ENCODE peak calls at places on chromosomes 4 and X, in seven cellular contexts. One of them, this sample, is unnamed. For H3K4me1, the result is how much of the 10 kb centered on the place peaks cover.

GRCh38 chrX:17192111-17192510 is 182.9 kb upstream of the NHS start:
- DNase-seq in astrocyte: peak
- DNase-seq in H9: no peak
- DNase-seq in endothelial cell of umbilical vein: no peak
- DNase-seq in heart right ventricle: no peak
- DNase-seq in stomach: no peak
- DNase-seq in CD8-positive, alpha-beta T cell: no peak
- DNase-seq in this sample: no peak

GRCh38 chr4:12674184-12674583 is 810.0 kb downstream of the RAB28 start:
- DNase-seq in astrocyte: no peak
- DNase-seq in H9: no peak
- DNase-seq in endothelial cell of umbilical vein: no peak
- DNase-seq in heart right ventricle: no peak
- DNase-seq in stomach: no peak
- DNase-seq in CD8-positive, alpha-beta T cell: no peak
- DNase-seq in this sample: no peak

GRCh38 chr4:140296335-140296753 is 77.1 kb upstream of the SCOC start:
- DNase-seq in astrocyte: peak
- DNase-seq in H9: no peak
- DNase-seq in endothelial cell of umbilical vein: peak
- DNase-seq in heart right ventricle: peak
- DNase-seq in stomach: peak
- DNase-seq in CD8-positive, alpha-beta T cell: no peak
- DNase-seq in this sample: no peak

GRCh38 chrX:41002021-41002420 is 83.2 kb upstream of the USP9X start:
- DNase-seq in astrocyte: no peak
- DNase-seq in H9: no peak
- DNase-seq in endothelial cell of umbilical vein: no peak
- DNase-seq in heart right ventricle: no peak
- DNase-seq in stomach: no peak
- DNase-seq in CD8-positive, alpha-beta T cell: no peak
- DNase-seq in this sample: no peak

GRCh38 chr4:148454835-148455234 is 12.6 kb upstream of the NR3C2 start:
- DNase-seq in astrocyte: no peak
- DNase-seq in H9: no peak
- DNase-seq in endothelial cell of umbilical vein: no peak
- DNase-seq in heart right ventricle: no peak
- DNase-seq in stomach: no peak
- DNase-seq in CD8-positive, alpha-beta T cell: no peak
- DNase-seq in this sample: no peak

GRCh38 chrX:101430457-101431078 is 22.5 kb downstream of the HNRNPH2 start:
- DNase-seq in astrocyte: peak
- DNase-seq in H9: no peak
- DNase-seq in endothelial cell of umbilical vein: no peak
- DNase-seq in heart right ventricle: no peak
- DNase-seq in stomach: no peak
- DNase-seq in CD8-positive, alpha-beta T cell: no peak
- DNase-seq in this sample: no peak

GRCh38 chr4:133157460-133158160 is 8.5 kb downstream of the PCDH10 start:
- DNase-seq in astrocyte: no peak
- DNase-seq in H9: no peak
- DNase-seq in endothelial cell of umbilical vein: peak
- DNase-seq in heart right ventricle: no peak
- DNase-seq in stomach: no peak
- DNase-seq in CD8-positive, alpha-beta T cell: no peak
- DNase-seq in this sample: no peak

GRCh38 chrX:44843753-44844152 is at the start of gene DUSP21:
- DNase-seq in astrocyte: no peak
- DNase-seq in H9: no peak
- DNase-seq in endothelial cell of umbilical vein: no peak
- DNase-seq in heart right ventricle: no peak
- DNase-seq in stomach: no peak
- DNase-seq in CD8-positive, alpha-beta T cell: no peak
- DNase-seq in this sample: no peak

GRCh38 chr4:73945674-73946449 is 36.0 kb downstream of the PF4 start:
- DNase-seq in astrocyte: no peak
- DNase-seq in H9: no peak
- DNase-seq in endothelial cell of umbilical vein: no peak
- DNase-seq in heart right ventricle: no peak
- DNase-seq in stomach: no peak
- DNase-seq in CD8-positive, alpha-beta T cell: no peak
- DNase-seq in this sample: no peak

GRCh38 chrX:149060921-149061320 is 444.2 kb downstream of the IDS start:
- DNase-seq in astrocyte: peak
- DNase-seq in H9: no peak
- DNase-seq in endothelial cell of umbilical vein: no peak
- DNase-seq in heart right ventricle: no peak
- DNase-seq in stomach: no peak
- DNase-seq in CD8-positive, alpha-beta T cell: no peak
- DNase-seq in this sample: no peak

GRCh38 chr4:113847710-113848109 is 86.2 kb upstream of the CAMK2D start:
- DNase-seq in astrocyte: no peak
- DNase-seq in H9: no peak
- DNase-seq in endothelial cell of umbilical vein: no peak
- DNase-seq in heart right ventricle: no peak
- DNase-seq in stomach: no peak
- DNase-seq in CD8-positive, alpha-beta T cell: no peak
- DNase-seq in this sample: no peak

GRCh38 chr4:35106091-35106734 is 1138.1 kb downstream of the ARAP2 start:
- DNase-seq in astrocyte: no peak
- DNase-seq in H9: no peak
- DNase-seq in endothelial cell of umbilical vein: no peak
- DNase-seq in heart right ventricle: no peak
- DNase-seq in stomach: no peak
- DNase-seq in CD8-positive, alpha-beta T cell: no peak
- DNase-seq in this sample: no peak

GRCh38 chrX:96566856-96567255 is 117.8 kb upstream of the DIAPH2 start:
- DNase-seq in astrocyte: no peak
- DNase-seq in H9: no peak
- DNase-seq in endothelial cell of umbilical vein: no peak
- DNase-seq in heart right ventricle: no peak
- DNase-seq in stomach: no peak
- DNase-seq in CD8-positive, alpha-beta T cell: no peak
- DNase-seq in this sample: no peak
- H3K4me1 ChIP-seq in astrocyte: under half
- H3K4me1 ChIP-seq in H9: under half
- H3K4me1 ChIP-seq in endothelial cell of umbilical vein: under half
- H3K4me1 ChIP-seq in heart right ventricle: under half
- H3K4me1 ChIP-seq in stomach: under half
- H3K4me1 ChIP-seq in CD8-positive, alpha-beta T cell: under half
- H3K4me1 ChIP-seq in this sample: under half

GRCh38 chrX:318739-319578 is at the start of gene GTPBP6:
- DNase-seq in astrocyte: peak
- DNase-seq in H9: peak
- DNase-seq in endothelial cell of umbilical vein: peak
- DNase-seq in heart right ventricle: peak
- DNase-seq in stomach: peak
- DNase-seq in CD8-positive, alpha-beta T cell: peak
- DNase-seq in this sample: peak

GRCh38 chrX:327660-328126 is 9.1 kb upstream of the GTPBP6 start:
- DNase-seq in astrocyte: no peak
- DNase-seq in H9: no peak
- DNase-seq in endothelial cell of umbilical vein: no peak
- DNase-seq in heart right ventricle: no peak
- DNase-seq in stomach: no peak
- DNase-seq in CD8-positive, alpha-beta T cell: peak
- DNase-seq in this sample: peak

GRCh38 chrX:319579-320125 is 1.1 kb upstream of the GTPBP6 start:
- DNase-seq in astrocyte: no peak
- DNase-seq in H9: no peak
- DNase-seq in endothelial cell of umbilical vein: no peak
- DNase-seq in heart right ventricle: no peak
- DNase-seq in stomach: no peak
- DNase-seq in CD8-positive, alpha-beta T cell: no peak
- DNase-seq in this sample: peak

GRCh38 chrX:320126-320783 is 1.7 kb upstream of the GTPBP6 start:
- DNase-seq in astrocyte: no peak
- DNase-seq in H9: no peak
- DNase-seq in endothelial cell of umbilical vein: peak
- DNase-seq in heart right ventricle: no peak
- DNase-seq in stomach: no peak
- DNase-seq in CD8-positive, alpha-beta T cell: no peak
- DNase-seq in this sample: peak

GRCh38 chrX:323721-324628 is 5.4 kb upstream of the GTPBP6 start:
- DNase-seq in astrocyte: peak
- DNase-seq in H9: peak
- DNase-seq in endothelial cell of umbilical vein: no peak
- DNase-seq in heart right ventricle: no peak
- DNase-seq in stomach: peak
- DNase-seq in CD8-positive, alpha-beta T cell: no peak
- DNase-seq in this sample: peak
- TF ChIP-seq CTCF in astrocyte: no peak
- TF ChIP-seq CTCF in H9: peak
- TF ChIP-seq CTCF in endothelial cell of umbilical vein: no peak
- TF ChIP-seq CTCF in heart right ventricle: no peak
- TF ChIP-seq CTCF in stomach: no peak
- TF ChIP-seq CTCF in CD8-positive, alpha-beta T cell: no peak
- TF ChIP-seq CTCF in this sample: no peak

GRCh38 chr4:174930895-174931294 is 12.7 kb downstream of the ADAM29 start:
- DNase-seq in astrocyte: no peak
- DNase-seq in H9: no peak
- DNase-seq in endothelial cell of umbilical vein: no peak
- DNase-seq in heart right ventricle: no peak
- DNase-seq in stomach: no peak
- DNase-seq in CD8-positive, alpha-beta T cell: no peak
- DNase-seq in this sample: no peak
- H3K4me1 ChIP-seq in astrocyte: under half
- H3K4me1 ChIP-seq in H9: under half
- H3K4me1 ChIP-seq in endothelial cell of umbilical vein: under half
- H3K4me1 ChIP-seq in heart right ventricle: under half
- H3K4me1 ChIP-seq in stomach: under half
- H3K4me1 ChIP-seq in CD8-positive, alpha-beta T cell: under half
- H3K4me1 ChIP-seq in this sample: under half

DNA sequence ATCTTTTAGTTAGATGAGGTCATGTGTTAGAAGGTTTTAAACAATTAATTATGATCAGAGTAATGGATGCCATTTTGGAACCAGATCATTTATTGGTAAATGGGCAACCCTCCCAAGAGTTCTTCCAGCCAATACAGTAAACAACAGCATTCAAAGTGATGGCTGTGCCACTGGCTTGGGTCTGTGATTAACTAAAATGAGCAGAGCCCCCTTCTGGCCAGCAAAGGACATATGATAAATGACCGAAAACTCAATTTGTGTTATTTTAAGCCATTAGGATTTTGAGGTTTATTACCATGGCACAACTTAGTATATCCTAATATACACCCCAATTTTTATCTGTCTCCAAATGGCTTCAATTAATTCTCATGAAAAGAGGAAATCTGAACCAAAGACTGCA is 90.8 kb upstream of the NPFFR2 start:
- DNase-seq in astrocyte: peak
- DNase-seq in H9: peak
- DNase-seq in endothelial cell of umbilical vein: peak
- DNase-seq in heart right ventricle: no peak
- DNase-seq in stomach: peak
- DNase-seq in CD8-positive, alpha-beta T cell: no peak
- DNase-seq in this sample: no peak
- TF ChIP-seq CTCF in astrocyte: peak
- TF ChIP-seq CTCF in H9: peak
- TF ChIP-seq CTCF in endothelial cell of umbilical vein: peak
- TF ChIP-seq CTCF in heart right ventricle: no peak
- TF ChIP-seq CTCF in stomach: no peak
- TF ChIP-seq CTCF in CD8-positive, alpha-beta T cell: no peak
- TF ChIP-seq CTCF in this sample: peak

GRCh38 chr4:1040344-1041146 is 29.1 kb downstream of the FGFRL1 start:
- DNase-seq in astrocyte: no peak
- DNase-seq in H9: no peak
- DNase-seq in endothelial cell of umbilical vein: no peak
- DNase-seq in heart right ventricle: peak
- DNase-seq in stomach: no peak
- DNase-seq in CD8-positive, alpha-beta T cell: peak
- DNase-seq in this sample: no peak
- H3K4me1 ChIP-seq in astrocyte: half or more
- H3K4me1 ChIP-seq in H9: under half
- H3K4me1 ChIP-seq in endothelial cell of umbilical vein: under half
- H3K4me1 ChIP-seq in heart right ventricle: under half
- H3K4me1 ChIP-seq in stomach: half or more
- H3K4me1 ChIP-seq in CD8-positive, alpha-beta T cell: under half
- H3K4me1 ChIP-seq in this sample: under half